ENCODE peak calls at places on chromosome 17, in ten cellular contexts. J, L, Z, B, Y, C, I, X, T and E are unnamed samples.

GRCh38 chr17:57862410-57862989 is 12.7 kb upstream of the MRPS23 start:
- DNase-seq in B (no peak), T (no peak), X (no peak), Y (peak), Z (no peak), I (no peak), J (no peak), L (no peak), C (peak), E (peak)

GRCh38 chr17:60563743-60564142 is 36.2 kb upstream of the PPM1D start:
- DNase-seq in B (peak), T (no peak), C (no peak), J (no peak), Y (no peak), I (no peak), X (no peak), Z (no peak), L (no peak), E (no peak)

GRCh38 chr17:72580321-72581127 is 459.7 kb downstream of the SOX9 start:
- DNase-seq in J (no peak), C (peak), X (peak), I (peak), Y (no peak), L (no peak), B (peak), T (no peak), Z (peak), E (no peak)

GRCh38 chr17:34146440-34147043 is 108.5 kb upstream of the CCL2 start:
- DNase-seq in Z (peak), I (peak), C (peak), L (no peak), T (no peak), J (peak), B (peak), X (no peak), Y (peak), E (peak)

GRCh38 chr17:10102817-10103216 is 95.6 kb downstream of the GAS7 start:
- DNase-seq in J (no peak), C (peak), B (no peak), L (peak), X (no peak), T (no peak), Y (no peak), Z (no peak), I (no peak), E (no peak)

GRCh38 chr17:61366715-61367413 is 32.8 kb upstream of the TBX2 start:
- DNase-seq in B (no peak), Y (no peak), I (no peak), X (no peak), C (peak), J (no peak), L (no peak), Z (no peak), T (no peak), E (peak)

GRCh38 chr17:33753452-33753851 is 460.4 kb upstream of the ASIC2 start:
- DNase-seq in C (peak), B (no peak), Z (no peak), I (no peak), J (no peak), T (no peak), X (no peak), Y (no peak), L (no peak), E (no peak)

GRCh38 chr17:67139784-67140665 is 95.7 kb downstream of the CACNG1 start:
- DNase-seq in B (peak), X (peak), T (no peak), Y (no peak), Z (no peak), I (no peak), C (peak), L (no peak), J (peak), E (no peak)

GRCh38 chr17:622356-622755 is 92.3 kb downstream of the VPS53 start:
- DNase-seq in X (peak), C (no peak), B (peak), L (no peak), Y (no peak), J (peak), Z (no peak), T (no peak), I (no peak), E (no peak)

GRCh38 chr17:39617446-39618251 is 9.1 kb upstream of the PPP1R1B start:
- DNase-seq in Z (peak), B (peak), J (peak), Y (peak), T (peak), I (peak), X (peak), C (peak), L (no peak), E (peak)

GRCh38 chr17:41777579-41778188 is 8.8 kb downstream of the JUP start:
- DNase-seq in B (peak), C (no peak), Y (peak), I (no peak), X (peak), T (peak), Z (peak), L (no peak), J (no peak), E (peak)

GRCh38 chr17:65660947-65661346 is 99.5 kb upstream of the AXIN2 start:
- DNase-seq in Y (no peak), J (peak), C (no peak), B (peak), T (no peak), Z (no peak), I (no peak), L (no peak), X (no peak), E (no peak)

GRCh38 chr17:14294876-14295275 is 6.0 kb upstream of the HS3ST3B1 start:
- DNase-seq in L (no peak), Z (peak), I (no peak), J (no peak), T (no peak), X (no peak), B (no peak), C (no peak), Y (no peak), E (no peak)
- TF ChIP-seq CTCF in L (no peak), Z (no peak), I (no peak), J (no peak), T (no peak), X (no peak), B (no peak), C (peak), Y (no peak), E (no peak)

GRCh38 chr17:73795730-73796129 is 151.5 kb upstream of the SDK2 start:
- DNase-seq in J (no peak), X (no peak), Z (no peak), Y (no peak), B (peak), L (no peak), C (no peak), T (no peak), I (no peak), E (no peak)
- H3K27ac ChIP-seq in J (no peak), X (no peak), Z (no peak), Y (no peak), B (no peak), L (no peak), C (no peak), T (no peak), I (no peak), E (no peak)

GRCh38 chr17:30228011-30228410 is 7.5 kb downstream of the SLC6A4 start:
- DNase-seq in B (no peak), I (no peak), Z (no peak), T (no peak), Y (no peak), C (no peak), J (no peak), X (no peak), L (no peak), E (no peak)
- TF ChIP-seq CTCF in B (no peak), I (no peak), Z (no peak), T (no peak), Y (no peak), C (no peak), J (no peak), X (no peak), L (no peak), E (no peak)

GRCh38 chr17:50052822-50053653 is 2.9 kb upstream of the ITGA3 start:
- DNase-seq in L (no peak), Z (no peak), Y (no peak), C (no peak), T (no peak), B (peak), X (no peak), J (no peak), I (no peak), E (no peak)

GRCh38 chr17:50050431-50051032 is 5.4 kb upstream of the ITGA3 start:
- DNase-seq in I (no peak), L (no peak), T (no peak), C (peak), J (no peak), X (no peak), Y (no peak), B (no peak), Z (no peak), E (no peak)

GRCh38 chr17:50052241-50052788 is 3.6 kb upstream of the ITGA3 start:
- DNase-seq in B (peak), C (peak), X (no peak), T (no peak), I (no peak), L (no peak), J (no peak), Y (no peak), Z (no peak), E (no peak)

GRCh38 chr17:50051082-50051576 is 4.8 kb upstream of the ITGA3 start:
- DNase-seq in I (peak), Z (peak), Y (no peak), C (peak), X (peak), B (peak), L (no peak), T (no peak), J (peak), E (no peak)

GRCh38 chr17:50051606-50052005 is 4.3 kb upstream of the ITGA3 start:
- DNase-seq in B (peak), L (no peak), T (no peak), X (no peak), Y (no peak), I (no peak), C (no peak), Z (no peak), J (no peak), E (no peak)
- H3K27ac ChIP-seq in B (peak), L (no peak), T (no peak), X (peak), Y (peak), I (peak), C (no peak), Z (peak), J (no peak), E (no peak)

GRCh38 chr17:77728022-77728671 is 230.4 kb upstream of the TNRC6C start:
- DNase-seq in Y (no peak), L (no peak), Z (no peak), I (no peak), B (peak), J (peak), X (peak), C (peak), T (no peak), E (peak)
- TF ChIP-seq CTCF in Y (no peak), L (no peak), Z (no peak), I (no peak), B (peak), J (peak), X (peak), C (peak), T (no peak), E (peak)

GRCh38 chr17:50778471-50778870 is 11.2 kb upstream of the ANKRD40CL start:
- DNase-seq in Z (no peak), X (no peak), C (no peak), B (no peak), Y (no peak), T (no peak), I (no peak), J (no peak), L (no peak), E (no peak)

GRCh38 chr17:50783193-50783660 is 15.9 kb upstream of the ANKRD40CL start:
- DNase-seq in L (peak), J (peak), Z (peak), I (peak), C (peak), T (peak), Y (peak), X (peak), B (peak), E (peak)

GRCh38 chr17:50778988-50779387 is 11.7 kb upstream of the ANKRD40CL start:
- DNase-seq in T (no peak), Y (no peak), B (no peak), I (no peak), L (no peak), Z (no peak), X (no peak), C (no peak), J (no peak), E (no peak)

GRCh38 chr17:50781167-50781566 is 13.8 kb upstream of the ANKRD40CL start:
- DNase-seq in X (no peak), Z (no peak), L (no peak), I (peak), Y (no peak), B (no peak), C (no peak), J (no peak), T (no peak), E (no peak)

DNA sequence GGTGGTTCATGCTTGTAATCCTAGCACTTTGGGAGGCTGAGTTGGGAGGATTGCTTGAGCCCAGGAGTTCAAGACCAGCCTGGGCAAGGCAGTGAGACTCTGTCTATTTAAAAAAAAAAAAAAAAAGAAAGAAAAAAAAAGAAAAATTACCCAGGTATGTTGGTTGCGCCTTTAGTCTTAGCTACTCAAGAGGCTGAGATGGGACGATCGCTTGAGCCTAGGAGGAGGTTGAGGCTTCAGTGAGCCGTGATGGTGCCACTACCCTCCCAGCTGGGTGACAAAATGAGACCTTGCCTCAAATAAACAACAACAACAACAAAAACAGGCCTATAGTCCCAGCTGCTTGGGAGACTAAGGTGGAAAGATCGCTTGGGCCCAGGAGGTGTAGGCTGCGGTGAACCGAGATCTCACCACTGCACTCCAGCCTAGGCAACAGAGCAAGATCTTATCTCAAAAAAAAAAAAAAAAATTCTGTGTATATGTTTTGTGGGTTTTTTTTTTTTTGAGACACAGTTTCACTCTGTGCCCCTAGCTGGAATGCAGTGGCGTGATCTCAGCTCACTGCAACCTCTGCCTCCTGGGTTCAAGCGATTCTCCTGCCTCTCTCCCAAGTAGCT is 12.5 kb upstream of the ANKRD40CL start:
- DNase-seq in T (no peak), Y (no peak), J (no peak), B (no peak), Z (no peak), I (no peak), L (no peak), C (no peak), X (no peak), E (no peak)
- H3K27ac ChIP-seq in T (no peak), Y (no peak), J (no peak), B (no peak), Z (no peak), I (no peak), L (no peak), C (no peak), X (no peak), E (no peak)

GRCh38 chr17:19544366-19544765 is 10.7 kb downstream of the SLC47A1 start:
- DNase-seq in T (no peak), L (no peak), I (no peak), C (no peak), Z (no peak), Y (no peak), J (no peak), B (no peak), X (no peak), E (no peak)

GRCh38 chr17:19549746-19550623 is 16.3 kb downstream of the SLC47A1 start:
- DNase-seq in L (no peak), J (no peak), T (no peak), Z (no peak), Y (no peak), I (no peak), C (peak), X (no peak), B (no peak), E (no peak)

GRCh38 chr17:19551148-19551547 is 17.5 kb downstream of the SLC47A1 start:
- DNase-seq in X (no peak), T (no peak), B (peak), C (peak), Z (no peak), J (no peak), Y (no peak), L (no peak), I (no peak), E (no peak)

GRCh38 chr17:19542247-19542646 is 8.6 kb downstream of the SLC47A1 start:
- DNase-seq in J (no peak), Z (no peak), I (no peak), Y (no peak), C (peak), B (no peak), L (no peak), T (no peak), X (no peak), E (no peak)

DNA sequence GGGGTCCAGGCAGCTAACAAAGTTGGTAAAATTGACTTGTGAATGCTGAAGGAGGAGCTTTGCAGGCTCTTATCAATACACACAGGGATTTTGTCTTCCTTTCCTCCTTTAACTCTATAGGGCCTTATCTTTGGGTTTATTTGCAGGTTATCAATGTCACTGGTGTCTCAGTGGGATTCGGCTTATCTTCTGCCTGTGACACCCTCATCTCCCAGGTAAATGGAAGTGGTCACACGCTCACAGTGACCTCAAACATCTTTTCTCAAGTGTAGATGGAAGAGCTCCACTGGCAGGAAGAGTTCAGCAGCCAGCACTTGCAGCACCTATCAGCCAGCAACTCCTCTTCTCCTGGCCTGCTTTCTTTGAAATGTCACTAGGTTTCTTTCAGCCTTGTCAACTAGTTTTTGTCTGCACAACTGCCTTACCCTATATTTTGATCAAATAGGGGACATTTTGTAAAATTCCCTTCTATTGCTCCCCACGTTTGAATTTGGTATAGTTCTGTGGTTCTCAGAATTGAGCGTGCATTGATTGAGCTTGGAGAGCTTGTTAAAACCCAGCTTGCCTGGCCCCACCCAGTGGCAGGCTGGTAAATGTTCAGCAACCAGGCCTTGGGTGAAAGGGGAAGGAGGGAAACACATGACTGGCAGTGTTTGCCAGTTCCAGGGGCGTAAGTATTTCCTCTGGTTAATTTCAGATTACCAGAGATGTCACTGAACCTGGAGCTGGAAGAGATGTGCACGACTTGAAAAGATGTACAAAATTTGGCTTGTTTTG is 12.8 kb downstream of the SLC47A1 start:
- DNase-seq in Z (peak), I (no peak), B (peak), L (peak), T (peak), X (no peak), C (peak), Y (peak), J (no peak), E (no peak)
- TF ChIP-seq CTCF in Z (no peak), I (no peak), B (peak), L (peak), T (peak), X (peak), C (peak), Y (peak), J (peak), E (peak)

GRCh38 chr17:17020821-17021193 is 21.4 kb upstream of the MPRIP start:
- DNase-seq in L (no peak), B (no peak), Z (no peak), C (no peak), I (peak), Y (peak), X (no peak), T (no peak), J (no peak), E (no peak)

GRCh38 chr17:17021194-17021863 is 20.9 kb upstream of the MPRIP start:
- DNase-seq in I (peak), L (peak), T (no peak), C (peak), B (no peak), X (no peak), J (peak), Y (peak), Z (peak), E (peak)

GRCh38 chr17:17018612-17019429 is 23.4 kb upstream of the MPRIP start:
- DNase-seq in L (no peak), C (peak), Z (peak), J (no peak), T (no peak), Y (peak), X (no peak), B (peak), I (peak), E (no peak)

GRCh38 chr17:17019430-17019762 is 22.9 kb upstream of the MPRIP start:
- DNase-seq in L (no peak), T (no peak), X (no peak), Y (no peak), J (no peak), C (peak), B (no peak), Z (no peak), I (no peak), E (no peak)

DNA sequence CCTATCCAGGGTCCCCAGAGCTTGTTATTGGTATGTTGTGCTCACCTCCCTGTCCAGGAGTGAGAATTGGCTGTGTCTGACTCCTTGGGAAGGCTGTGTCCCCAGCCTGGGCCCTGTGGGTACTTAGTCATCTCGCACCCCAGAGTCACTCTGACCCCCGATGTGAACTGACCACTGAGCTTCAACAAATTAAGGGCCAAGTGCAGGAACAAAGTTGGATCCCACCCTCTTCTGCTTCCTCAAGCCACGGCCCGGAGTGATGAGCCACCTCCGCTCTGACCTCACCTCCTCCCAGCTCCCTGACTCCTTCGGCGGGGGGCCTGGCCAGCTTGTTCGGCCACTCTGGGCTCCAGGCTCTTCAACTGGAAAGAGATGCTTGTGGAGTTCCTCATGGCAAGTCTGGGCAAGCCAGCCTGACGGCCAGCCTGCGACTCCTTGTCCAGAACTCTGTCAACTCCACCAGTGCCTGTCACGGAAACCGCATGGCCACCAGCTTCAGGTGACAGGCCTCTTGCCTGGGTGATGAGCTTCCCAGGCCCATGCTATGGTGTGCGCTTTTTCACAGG is 22.3 kb upstream of the MPRIP start:
- DNase-seq in T (no peak), I (peak), C (no peak), B (no peak), X (peak), L (no peak), Y (peak), J (no peak), Z (no peak), E (no peak)
- H3K27ac ChIP-seq in T (no peak), I (no peak), C (no peak), B (no peak), X (no peak), L (no peak), Y (no peak), J (no peak), Z (peak), E (no peak)

DNA sequence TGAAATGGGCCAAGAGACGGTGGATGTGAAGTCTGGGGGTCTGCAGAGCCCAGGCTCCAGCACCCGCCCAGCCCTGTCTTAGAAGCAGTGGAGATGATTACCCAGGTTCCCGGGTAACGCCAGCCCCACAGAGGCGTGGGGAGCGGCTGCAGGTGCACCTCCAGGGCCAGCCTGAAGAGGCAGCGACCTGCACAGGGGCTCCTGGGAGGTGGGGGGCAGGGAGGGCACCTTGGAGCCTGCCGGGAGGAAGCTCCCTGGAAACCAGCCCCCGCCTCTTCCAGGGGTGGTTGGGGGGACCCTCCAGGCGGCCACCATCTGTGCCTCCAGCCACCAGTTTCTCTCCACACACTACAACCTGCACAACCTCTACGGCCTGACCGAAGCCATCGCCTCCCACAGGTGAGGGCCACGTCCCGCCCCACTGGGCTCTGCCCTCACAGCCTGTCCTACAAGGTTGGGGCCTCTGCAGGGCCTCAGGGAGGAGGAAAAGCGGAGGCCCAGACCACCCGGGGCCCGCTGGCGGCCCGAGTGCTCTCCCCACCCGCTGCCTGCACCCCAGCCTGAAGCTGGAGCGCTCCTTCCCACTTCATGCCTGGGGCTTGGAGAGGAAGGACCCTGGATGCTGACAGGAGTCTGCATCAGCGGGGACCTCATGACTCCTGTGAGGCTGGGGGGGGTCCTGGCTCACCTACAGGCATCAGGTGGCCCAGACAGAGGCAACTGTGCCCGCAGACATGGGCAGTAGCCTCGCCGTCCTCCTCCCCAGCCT is 10.5 kb downstream of the GAA start:
- DNase-seq in L (peak), C (peak), J (no peak), Z (no peak), T (no peak), B (no peak), I (no peak), X (no peak), Y (no peak), E (peak)
- TF ChIP-seq CTCF in L (no peak), C (peak), J (no peak), Z (no peak), T (no peak), B (no peak), I (no peak), X (no peak), Y (no peak), E (peak)